ENCODE peak calls at places on chromosomes 5 and 9, in nine cellular contexts. One of them, this sample, is unnamed.

GRCh38 chr5:39712316-39713223 is 287.8 kb upstream of the DAB2 start:
- DNase-seq in keratinocyte: no peak
- DNase-seq in endothelial cell of umbilical vein: no peak
- DNase-seq in PC-9: no peak
- DNase-seq in fibroblast of lung: no peak
- DNase-seq in hepatocyte: no peak
- DNase-seq in HepG2: no peak
- DNase-seq in K562: no peak
- DNase-seq in neural progenitor cell: no peak
- DNase-seq in this sample: no peak

GRCh38 chr5:74801941-74802340 is 34.9 kb downstream of the NSA2 start:
- DNase-seq in hepatocyte: no peak
- DNase-seq in endothelial cell of umbilical vein: no peak
- DNase-seq in PC-9: no peak
- DNase-seq in neural progenitor cell: no peak
- DNase-seq in fibroblast of lung: peak; percentile 16
- DNase-seq in keratinocyte: no peak
- DNase-seq in K562: no peak
- DNase-seq in HepG2: no peak
- DNase-seq in this sample: no peak

GRCh38 chr9:123727332-123727731 is 202.6 kb downstream of the DENND1A start:
- DNase-seq in neural progenitor cell: no peak
- DNase-seq in HepG2: no peak
- DNase-seq in endothelial cell of umbilical vein: no peak
- DNase-seq in fibroblast of lung: no peak
- DNase-seq in hepatocyte: no peak
- DNase-seq in keratinocyte: no peak
- DNase-seq in PC-9: no peak
- DNase-seq in K562: no peak
- DNase-seq in this sample: no peak

GRCh38 chr9:114583776-114584175 is 3.8 kb upstream of the ATP6V1G1 start:
- DNase-seq in endothelial cell of umbilical vein: no peak
- DNase-seq in hepatocyte: no peak
- DNase-seq in K562: no peak
- DNase-seq in HepG2: no peak
- DNase-seq in fibroblast of lung: no peak
- DNase-seq in PC-9: no peak
- DNase-seq in keratinocyte: no peak
- DNase-seq in neural progenitor cell: no peak
- DNase-seq in this sample: no peak

GRCh38 chr5:157137691-157138090 is 5.0 kb downstream of the MED7 start:
- DNase-seq in HepG2: no peak
- DNase-seq in keratinocyte: no peak
- DNase-seq in hepatocyte: no peak
- DNase-seq in fibroblast of lung: no peak
- DNase-seq in neural progenitor cell: no peak
- DNase-seq in endothelial cell of umbilical vein: no peak
- DNase-seq in PC-9: no peak
- DNase-seq in K562: no peak
- DNase-seq in this sample: no peak

GRCh38 chr5:150523472-150524350 is 15.8 kb downstream of the NDST1 start:
- DNase-seq in neural progenitor cell: peak; percentile 73
- DNase-seq in K562: peak; percentile 51
- DNase-seq in hepatocyte: peak; percentile 63
- DNase-seq in endothelial cell of umbilical vein: peak; percentile 69
- DNase-seq in HepG2: peak; percentile 73
- DNase-seq in keratinocyte: no peak
- DNase-seq in fibroblast of lung: peak; percentile 77
- DNase-seq in PC-9: peak; percentile 47
- DNase-seq in this sample: peak; percentile 59

GRCh38 chr9:123105490-123105889 is 72.0 kb downstream of the GPR21 start:
- DNase-seq in K562: no peak
- DNase-seq in PC-9: no peak
- DNase-seq in fibroblast of lung: no peak
- DNase-seq in HepG2: no peak
- DNase-seq in keratinocyte: no peak
- DNase-seq in neural progenitor cell: no peak
- DNase-seq in endothelial cell of umbilical vein: no peak
- DNase-seq in hepatocyte: no peak
- DNase-seq in this sample: no peak

GRCh38 chr9:70229579-70229978 is 29.2 kb upstream of the SMC5 start:
- DNase-seq in endothelial cell of umbilical vein: peak; percentile 19
- DNase-seq in keratinocyte: no peak
- DNase-seq in neural progenitor cell: no peak
- DNase-seq in K562: no peak
- DNase-seq in fibroblast of lung: no peak
- DNase-seq in HepG2: no peak
- DNase-seq in hepatocyte: no peak
- DNase-seq in PC-9: no peak
- DNase-seq in this sample: peak; percentile 12

GRCh38 chr9:121267689-121268597 is at the start of gene GSN:
- DNase-seq in neural progenitor cell: peak; percentile 88
- DNase-seq in hepatocyte: peak; percentile 92
- DNase-seq in PC-9: peak; percentile 34
- DNase-seq in endothelial cell of umbilical vein: peak; percentile 68
- DNase-seq in HepG2: peak; percentile 47
- DNase-seq in keratinocyte: no peak
- DNase-seq in fibroblast of lung: peak; percentile 63
- DNase-seq in K562: peak; percentile 96
- DNase-seq in this sample: no peak

GRCh38 chr9:89598926-89599325 is 5.9 kb upstream of the GADD45G start:
- DNase-seq in endothelial cell of umbilical vein: no peak
- DNase-seq in fibroblast of lung: no peak
- DNase-seq in hepatocyte: peak; percentile 55
- DNase-seq in HepG2: no peak
- DNase-seq in PC-9: no peak
- DNase-seq in K562: no peak
- DNase-seq in keratinocyte: no peak
- DNase-seq in neural progenitor cell: no peak
- DNase-seq in this sample: no peak

GRCh38 chr9:71352837-71353236 is 231.4 kb upstream of the TRPM3 start:
- DNase-seq in neural progenitor cell: no peak
- DNase-seq in endothelial cell of umbilical vein: no peak
- DNase-seq in HepG2: no peak
- DNase-seq in K562: no peak
- DNase-seq in hepatocyte: no peak
- DNase-seq in fibroblast of lung: no peak
- DNase-seq in keratinocyte: no peak
- DNase-seq in PC-9: no peak
- DNase-seq in this sample: no peak

GRCh38 chr9:18238254-18238653 is 235.7 kb upstream of the ADAMTSL1 start:
- DNase-seq in endothelial cell of umbilical vein: peak; percentile 97
- DNase-seq in neural progenitor cell: no peak
- DNase-seq in K562: no peak
- DNase-seq in hepatocyte: no peak
- DNase-seq in keratinocyte: peak; percentile 25
- DNase-seq in fibroblast of lung: peak; percentile 76
- DNase-seq in HepG2: no peak
- DNase-seq in PC-9: peak; percentile 56
- DNase-seq in this sample: peak; percentile 69

GRCh38 chr9:135905380-135906282 is 1.7 kb downstream of the CAMSAP1 start:
- DNase-seq in hepatocyte: peak; percentile 57
- DNase-seq in PC-9: peak; percentile 82
- DNase-seq in endothelial cell of umbilical vein: no peak
- DNase-seq in neural progenitor cell: peak; percentile 44
- DNase-seq in keratinocyte: no peak
- DNase-seq in K562: no peak
- DNase-seq in HepG2: no peak
- DNase-seq in fibroblast of lung: no peak
- DNase-seq in this sample: no peak
- H4K20me1 ChIP-seq in hepatocyte: peaks cover 58% of the 10 kb centered on the region
- H4K20me1 ChIP-seq in PC-9: no peaks in the 10 kb centered on the region
- H4K20me1 ChIP-seq in endothelial cell of umbilical vein: no peaks in the 10 kb centered on the region
- H4K20me1 ChIP-seq in neural progenitor cell: peaks cover 52% of the 10 kb centered on the region
- H4K20me1 ChIP-seq in keratinocyte: no peaks in the 10 kb centered on the region
- H4K20me1 ChIP-seq in K562: peaks cover 19% of the 10 kb centered on the region
- H4K20me1 ChIP-seq in HepG2: peaks cover 29% of the 10 kb centered on the region
- H4K20me1 ChIP-seq in fibroblast of lung: peaks cover 2% of the 10 kb centered on the region
- H4K20me1 ChIP-seq in this sample: peaks cover 72% of the 10 kb centered on the region

GRCh38 chr5:158718738-158719505 is 380.8 kb downstream of the EBF1 start:
- DNase-seq in keratinocyte: no peak
- DNase-seq in neural progenitor cell: no peak
- DNase-seq in PC-9: no peak
- DNase-seq in HepG2: no peak
- DNase-seq in endothelial cell of umbilical vein: no peak
- DNase-seq in K562: no peak
- DNase-seq in fibroblast of lung: peak; percentile 79
- DNase-seq in hepatocyte: no peak
- DNase-seq in this sample: peak; percentile 76
- H3K4me1 ChIP-seq in keratinocyte: no peaks in the 10 kb centered on the region
- H3K4me1 ChIP-seq in neural progenitor cell: peaks cover 4% of the 10 kb centered on the region
- H3K4me1 ChIP-seq in PC-9: no peaks in the 10 kb centered on the region
- H3K4me1 ChIP-seq in HepG2: no peaks in the 10 kb centered on the region
- H3K4me1 ChIP-seq in endothelial cell of umbilical vein: no peaks in the 10 kb centered on the region
- H3K4me1 ChIP-seq in K562: no peaks in the 10 kb centered on the region
- H3K4me1 ChIP-seq in fibroblast of lung: peaks cover 14% of the 10 kb centered on the region
- H3K4me1 ChIP-seq in hepatocyte: no peaks in the 10 kb centered on the region
- H3K4me1 ChIP-seq in this sample: peaks cover 9% of the 10 kb centered on the region

GRCh38 chr5:109390188-109390587 is 19.6 kb downstream of the PJA2 start:
- DNase-seq in HepG2: no peak
- DNase-seq in endothelial cell of umbilical vein: no peak
- DNase-seq in keratinocyte: no peak
- DNase-seq in hepatocyte: no peak
- DNase-seq in neural progenitor cell: no peak
- DNase-seq in K562: no peak
- DNase-seq in PC-9: no peak
- DNase-seq in fibroblast of lung: no peak
- DNase-seq in this sample: no peak

GRCh38 chr5:109399092-109399759 is 10.5 kb downstream of the PJA2 start:
- DNase-seq in keratinocyte: no peak
- DNase-seq in HepG2: no peak
- DNase-seq in neural progenitor cell: no peak
- DNase-seq in PC-9: no peak
- DNase-seq in hepatocyte: no peak
- DNase-seq in endothelial cell of umbilical vein: no peak
- DNase-seq in K562: no peak
- DNase-seq in fibroblast of lung: peak; percentile 65
- DNase-seq in this sample: peak; percentile 52

GRCh38 chr5:109396965-109397364 is 12.8 kb downstream of the PJA2 start:
- DNase-seq in K562: no peak
- DNase-seq in endothelial cell of umbilical vein: no peak
- DNase-seq in fibroblast of lung: no peak
- DNase-seq in HepG2: no peak
- DNase-seq in keratinocyte: no peak
- DNase-seq in hepatocyte: no peak
- DNase-seq in PC-9: no peak
- DNase-seq in neural progenitor cell: no peak
- DNase-seq in this sample: no peak

DNA sequence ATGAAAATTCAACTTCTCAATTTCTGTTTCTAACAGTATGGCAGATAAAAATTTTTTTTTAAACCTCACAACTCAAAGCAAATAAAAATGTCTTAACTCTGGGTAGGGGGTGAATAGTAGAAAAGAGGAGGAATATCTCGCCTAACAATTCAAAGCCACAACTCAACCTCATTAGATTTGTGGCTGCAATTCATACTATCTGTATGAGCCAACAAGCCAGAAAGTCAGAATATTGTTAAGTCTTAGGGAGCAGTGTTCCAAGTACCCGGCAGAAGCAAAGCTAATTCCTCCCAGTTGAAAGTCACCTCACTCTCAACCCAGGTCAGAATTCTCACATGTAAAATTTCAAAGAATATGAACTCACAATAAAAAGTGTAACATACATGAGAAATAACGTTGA is 15.0 kb downstream of the PJA2 start:
- DNase-seq in keratinocyte: no peak
- DNase-seq in K562: no peak
- DNase-seq in fibroblast of lung: peak; percentile 60
- DNase-seq in hepatocyte: no peak
- DNase-seq in neural progenitor cell: no peak
- DNase-seq in endothelial cell of umbilical vein: no peak
- DNase-seq in HepG2: no peak
- DNase-seq in PC-9: no peak
- DNase-seq in this sample: peak; percentile 54
- H4K20me1 ChIP-seq in keratinocyte: peaks cover 5% of the 10 kb centered on the region
- H4K20me1 ChIP-seq in K562: peaks cover 6% of the 10 kb centered on the region
- H4K20me1 ChIP-seq in fibroblast of lung: peaks cover 5% of the 10 kb centered on the region
- H4K20me1 ChIP-seq in hepatocyte: peaks cover 98% of the 10 kb centered on the region
- H4K20me1 ChIP-seq in neural progenitor cell: peaks cover 9% of the 10 kb centered on the region
- H4K20me1 ChIP-seq in endothelial cell of umbilical vein: peaks cover 16% of the 10 kb centered on the region
- H4K20me1 ChIP-seq in HepG2: peaks cover 44% of the 10 kb centered on the region
- H4K20me1 ChIP-seq in PC-9: peaks cover 5% of the 10 kb centered on the region
- H4K20me1 ChIP-seq in this sample: peaks cover 85% of the 10 kb centered on the region

GRCh38 chr9:136983611-136984314 is 970 bp downstream of the LCNL1 start:
- DNase-seq in endothelial cell of umbilical vein: no peak
- DNase-seq in fibroblast of lung: no peak
- DNase-seq in neural progenitor cell: no peak
- DNase-seq in K562: no peak
- DNase-seq in hepatocyte: no peak
- DNase-seq in HepG2: no peak
- DNase-seq in keratinocyte: no peak
- DNase-seq in PC-9: no peak
- DNase-seq in this sample: no peak

GRCh38 chr9:136984464-136985026 is 1.8 kb downstream of the LCNL1 start:
- DNase-seq in neural progenitor cell: no peak
- DNase-seq in endothelial cell of umbilical vein: no peak
- DNase-seq in HepG2: no peak
- DNase-seq in keratinocyte: no peak
- DNase-seq in PC-9: no peak
- DNase-seq in hepatocyte: no peak
- DNase-seq in K562: no peak
- DNase-seq in fibroblast of lung: no peak
- DNase-seq in this sample: no peak

GRCh38 chr9:136985853-136986252 is 3.1 kb downstream of the LCNL1 start:
- DNase-seq in endothelial cell of umbilical vein: no peak
- DNase-seq in fibroblast of lung: no peak
- DNase-seq in keratinocyte: no peak
- DNase-seq in HepG2: no peak
- DNase-seq in K562: no peak
- DNase-seq in neural progenitor cell: no peak
- DNase-seq in PC-9: no peak
- DNase-seq in hepatocyte: no peak
- DNase-seq in this sample: no peak

GRCh38 chr9:136983167-136983566 is 374 bp downstream of the LCNL1 start:
- DNase-seq in hepatocyte: no peak
- DNase-seq in K562: no peak
- DNase-seq in PC-9: no peak
- DNase-seq in neural progenitor cell: no peak
- DNase-seq in endothelial cell of umbilical vein: no peak
- DNase-seq in fibroblast of lung: no peak
- DNase-seq in HepG2: no peak
- DNase-seq in keratinocyte: no peak
- DNase-seq in this sample: no peak

DNA sequence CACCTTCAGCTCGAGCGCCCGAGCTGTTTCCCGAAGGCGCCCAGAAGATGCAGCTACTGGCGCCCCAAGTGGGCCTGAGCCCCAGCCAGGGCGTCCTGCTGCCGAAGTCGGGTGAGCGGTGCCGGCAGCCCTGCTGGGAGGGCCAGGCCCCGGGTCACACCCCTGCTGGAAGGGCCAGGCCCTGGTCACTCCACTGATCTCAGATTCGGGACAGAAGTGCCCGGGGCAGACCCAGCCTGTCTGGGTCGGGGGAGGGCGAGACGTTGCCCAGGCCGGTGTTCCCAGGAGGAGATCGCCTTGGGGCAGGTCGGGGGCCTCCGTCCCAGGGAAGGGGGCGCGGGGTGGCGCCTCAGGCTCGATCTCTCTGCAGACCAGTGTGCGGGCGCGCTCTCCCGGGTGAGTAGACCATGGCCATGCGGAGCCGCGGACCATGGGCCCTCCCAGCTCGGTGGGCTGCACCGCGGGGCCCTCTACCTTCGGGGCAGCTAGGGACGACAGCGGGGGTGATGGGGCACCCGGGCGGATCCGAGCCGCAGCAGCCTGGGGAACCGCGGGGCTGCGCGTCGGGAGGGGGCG is 2.3 kb downstream of the LCNL1 start:
- DNase-seq in neural progenitor cell: no peak
- DNase-seq in keratinocyte: no peak
- DNase-seq in K562: no peak
- DNase-seq in hepatocyte: no peak
- DNase-seq in endothelial cell of umbilical vein: no peak
- DNase-seq in PC-9: no peak
- DNase-seq in fibroblast of lung: no peak
- DNase-seq in HepG2: no peak
- DNase-seq in this sample: no peak
- H3K4me1 ChIP-seq in neural progenitor cell: peaks cover 13% of the 10 kb centered on the region
- H3K4me1 ChIP-seq in keratinocyte: no peaks in the 10 kb centered on the region
- H3K4me1 ChIP-seq in K562: peaks cover 56% of the 10 kb centered on the region
- H3K4me1 ChIP-seq in hepatocyte: peaks cover 3% of the 10 kb centered on the region
- H3K4me1 ChIP-seq in endothelial cell of umbilical vein: peaks cover 4% of the 10 kb centered on the region
- H3K4me1 ChIP-seq in PC-9: peaks cover 9% of the 10 kb centered on the region
- H3K4me1 ChIP-seq in fibroblast of lung: no peaks in the 10 kb centered on the region
- H3K4me1 ChIP-seq in HepG2: peaks cover 44% of the 10 kb centered on the region
- H3K4me1 ChIP-seq in this sample: no peaks in the 10 kb centered on the region